ENCODE peak calls at places on chromosome 11, in eight cellular contexts. S is A549, Y is suprapubic skin, Q is gastrocnemius medialis, W is ovary, X is breast epithelium, M is testis, P is right lobe of liver. E is an unnamed sample.

GRCh38 chr11:18277560-18278271 is 11.7 kb downstream of the SAA1 start:
- DNase-seq in M (peak), S (no peak), W (no peak), Q (no peak), X (no peak), P (no peak), Y (no peak), E (no peak)

GRCh38 chr11:105244157-105244820 is 104.7 kb upstream of the CARD18 start:
- DNase-seq in X (no peak), Q (peak), W (no peak), M (peak), Y (no peak), S (peak), P (no peak), E (peak)

GRCh38 chr11:57290288-57290687 is 34.5 kb downstream of the TNKS1BP1 start:
- DNase-seq in Q (no peak), M (no peak), P (no peak), S (no peak), X (no peak), Y (no peak), W (no peak), E (no peak)

GRCh38 chr11:27468209-27468608 is 4.4 kb downstream of the LGR4 start:
- DNase-seq in P (no peak), S (no peak), M (no peak), Y (no peak), W (no peak), X (no peak), Q (no peak), E (no peak)

GRCh38 chr11:62879554-62879953 is 1.1 kb upstream of the SLC3A2 start:
- DNase-seq in S (no peak), Q (peak), X (peak), P (no peak), W (peak), M (peak), Y (no peak), E (no peak)

GRCh38 chr11:75562836-75563484 is 907 bp downstream of the SERPINH1 start:
- DNase-seq in S (no peak), W (no peak), Q (no peak), P (peak), M (peak), X (peak), Y (no peak), E (no peak)

GRCh38 chr11:27830206-27830605 is 130.0 kb upstream of the BDNF start:
- DNase-seq in S (no peak), X (no peak), Y (no peak), Q (no peak), M (no peak), W (no peak), P (no peak), E (no peak)

GRCh38 chr11:43543313-43543712 is 137.2 kb upstream of the HSD17B12 start:
- DNase-seq in M (no peak), S (no peak), Y (no peak), X (no peak), Q (no peak), W (no peak), P (no peak), E (no peak)

GRCh38 chr11:59779487-59779886 is 24.3 kb downstream of the STX3 start:
- DNase-seq in X (no peak), P (no peak), M (no peak), Q (no peak), Y (no peak), W (no peak), S (no peak), E (no peak)

GRCh38 chr11:88131764-88132470 is 43.3 kb downstream of the RAB38 start:
- DNase-seq in S (no peak), Q (no peak), Y (no peak), W (no peak), M (no peak), X (no peak), P (no peak), E (no peak)

GRCh38 chr11:106858200-106858599 is 160.1 kb downstream of the GUCY1A2 start:
- DNase-seq in X (no peak), S (no peak), M (no peak), Y (no peak), P (no peak), W (no peak), Q (no peak), E (no peak)

GRCh38 chr11:86687083-86687799 is 14.8 kb upstream of the ME3 start:
- DNase-seq in S (no peak), W (no peak), X (no peak), Y (no peak), Q (no peak), P (no peak), M (no peak), E (no peak)

GRCh38 chr11:15976433-15977045 is 379.8 kb downstream of the SOX6 start:
- DNase-seq in S (no peak), W (no peak), Q (no peak), X (no peak), Y (no peak), M (no peak), P (no peak), E (no peak)

GRCh38 chr11:64796757-64797541 is 6.1 kb downstream of the MAP4K2 start:
- DNase-seq in Y (no peak), Q (no peak), S (no peak), P (no peak), W (peak), M (no peak), X (no peak), E (no peak)

GRCh38 chr11:62547691-62548281 is 1.2 kb upstream of the AHNAK start:
- DNase-seq in Y (no peak), W (no peak), Q (peak), M (no peak), S (peak), P (peak), X (peak), E (peak)

GRCh38 chr11:78061921-78062311 is 1.7 kb upstream of the THRSP start:
- DNase-seq in Y (no peak), P (no peak), S (no peak), M (peak), W (no peak), Q (peak), X (peak), E (no peak)

GRCh38 chr11:5336331-5336730 is 7.0 kb downstream of the OR51B5 start:
- DNase-seq in W (no peak), M (no peak), P (no peak), Y (no peak), S (no peak), X (no peak), Q (no peak), E (no peak)

GRCh38 chr11:94849836-94850235 is 81.7 kb downstream of the AMOTL1 start:
- DNase-seq in X (no peak), S (no peak), Y (no peak), Q (no peak), M (peak), W (peak), P (no peak), E (no peak)

GRCh38 chr11:6576471-6577373 is 26.7 kb downstream of the RRP8 start:
- DNase-seq in Q (no peak), W (no peak), P (no peak), S (no peak), Y (no peak), M (no peak), X (no peak), E (no peak)

GRCh38 chr11:67119577-67120391 is 721 bp downstream of the KDM2A start:
- DNase-seq in P (peak), S (peak), Q (no peak), W (peak), X (no peak), M (peak), Y (peak), E (no peak)

GRCh38 chr11:134439181-134439580 is 27.1 kb upstream of the B3GAT1 start:
- DNase-seq in Q (no peak), X (no peak), Y (no peak), W (no peak), M (no peak), P (no peak), S (no peak), E (no peak)

GRCh38 chr11:133388260-133388659 is 144.0 kb downstream of the OPCML start:
- DNase-seq in S (no peak), P (no peak), M (no peak), Q (no peak), Y (no peak), X (no peak), W (no peak), E (no peak)

GRCh38 chr11:109956124-109956793 is 136.9 kb upstream of the ZC3H12C start:
- DNase-seq in W (no peak), Y (no peak), X (no peak), M (no peak), Q (no peak), S (no peak), P (no peak), E (no peak)

DNA sequence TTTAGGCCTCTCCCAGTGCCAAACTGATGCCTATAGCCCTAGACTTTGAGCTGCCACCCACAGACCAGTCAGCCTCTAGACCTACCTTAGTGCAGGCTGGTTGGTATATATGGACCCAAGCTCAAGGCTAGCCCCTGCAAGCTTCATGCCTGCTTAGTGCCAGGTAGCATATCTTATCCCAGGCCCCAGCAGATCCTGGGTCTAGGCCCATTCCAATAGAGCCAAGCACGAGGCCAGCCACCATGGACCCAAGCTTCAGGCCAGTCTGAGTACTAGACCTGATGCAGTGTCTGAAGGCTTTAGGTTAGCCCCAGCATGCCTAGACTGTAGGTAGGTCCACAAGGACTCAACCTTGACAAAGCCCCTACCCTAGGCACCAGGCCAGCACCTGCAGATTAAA is 1081.7 kb downstream of the JRKL start:
- DNase-seq in W (no peak), M (no peak), P (no peak), S (no peak), X (no peak), Q (no peak), Y (no peak), E (no peak)
- TF ChIP-seq POLR2A in W (no peak), M (no peak), P (no peak), S (no peak), X (no peak), Q (no peak), Y (no peak), E (no peak)

GRCh38 chr11:1356007-1356435 is 33.7 kb upstream of the BRSK2 start:
- DNase-seq in Q (no peak), S (no peak), W (no peak), M (peak), X (no peak), Y (no peak), P (no peak), E (no peak)

GRCh38 chr11:1356478-1356960 is 33.2 kb upstream of the BRSK2 start:
- DNase-seq in W (no peak), Y (no peak), M (no peak), X (no peak), S (no peak), P (no peak), Q (no peak), E (no peak)

GRCh38 chr11:1353383-1354124 is 36.2 kb upstream of the BRSK2 start:
- DNase-seq in S (no peak), X (no peak), W (no peak), Q (no peak), P (no peak), M (no peak), Y (no peak), E (no peak)

GRCh38 chr11:1352696-1353382 is 36.9 kb upstream of the BRSK2 start:
- DNase-seq in P (no peak), X (no peak), Q (peak), S (no peak), Y (no peak), M (no peak), W (peak), E (no peak)

GRCh38 chr11:1354125-1354938 is 35.4 kb upstream of the BRSK2 start:
- DNase-seq in W (no peak), Y (no peak), S (no peak), X (no peak), P (no peak), M (no peak), Q (no peak), E (no peak)
- TF ChIP-seq POLR2A in W (no peak), Y (no peak), S (no peak), X (no peak), P (no peak), M (no peak), Q (no peak), E (no peak)

GRCh38 chr11:10511046-10511711 is 29.8 kb downstream of the RNF141 start:
- DNase-seq in Q (no peak), M (no peak), P (no peak), S (no peak), W (no peak), Y (no peak), X (no peak), E (no peak)
- TF ChIP-seq POLR2A in Q (no peak), M (no peak), P (no peak), S (no peak), W (no peak), Y (no peak), X (no peak), E (no peak)

GRCh38 chr11:127649958-127650357 is 649.4 kb upstream of the KIRREL3 start:
- DNase-seq in M (no peak), S (no peak), X (no peak), W (no peak), Q (no peak), Y (no peak), P (no peak), E (no peak)

GRCh38 chr11:127656266-127656879 is 655.8 kb upstream of the KIRREL3 start:
- DNase-seq in W (no peak), P (no peak), Q (no peak), Y (no peak), M (no peak), X (no peak), S (no peak), E (no peak)

GRCh38 chr11:127651888-127652221 is 651.3 kb upstream of the KIRREL3 start:
- DNase-seq in Q (no peak), X (no peak), P (no peak), S (no peak), W (no peak), M (no peak), Y (no peak), E (no peak)

GRCh38 chr11:127651175-127651887 is 650.8 kb upstream of the KIRREL3 start:
- DNase-seq in M (no peak), Y (no peak), Q (no peak), W (no peak), X (no peak), P (no peak), S (no peak), E (peak)

GRCh38 chr11:127653071-127653470 is 652.5 kb upstream of the KIRREL3 start:
- DNase-seq in M (no peak), Q (no peak), Y (no peak), P (no peak), W (no peak), X (no peak), S (no peak), E (no peak)
- TF ChIP-seq POLR2A in M (no peak), Q (no peak), Y (no peak), P (no peak), W (no peak), X (no peak), S (no peak), E (no peak)

GRCh38 chr11:846496-847098 is 3.9 kb downstream of the TSPAN4 start:
- DNase-seq in Q (no peak), X (no peak), W (no peak), S (no peak), M (no peak), P (no peak), Y (no peak), E (peak)

GRCh38 chr11:845872-846271 is 3.2 kb downstream of the TSPAN4 start:
- DNase-seq in S (no peak), M (no peak), X (no peak), P (no peak), Q (no peak), W (no peak), Y (no peak), E (no peak)

GRCh38 chr11:843086-843704 is 543 bp downstream of the TSPAN4 start:
- DNase-seq in M (no peak), S (no peak), X (no peak), Q (no peak), Y (no peak), P (no peak), W (peak), E (no peak)

GRCh38 chr11:843818-844692 is 1.4 kb downstream of the TSPAN4 start:
- DNase-seq in Q (peak), P (peak), M (peak), W (peak), S (peak), X (peak), Y (peak), E (peak)

GRCh38 chr11:844693-845644 is 2.3 kb downstream of the TSPAN4 start:
- DNase-seq in Q (peak), Y (peak), X (peak), W (peak), P (peak), M (peak), S (peak), E (peak)
- TF ChIP-seq POLR2A in Q (no peak), Y (no peak), X (no peak), W (peak), P (no peak), M (no peak), S (no peak), E (no peak)

GRCh38 chr11:2267871-2268825 is 2.2 kb downstream of the ASCL2 start:
- DNase-seq in Q (no peak), S (no peak), P (no peak), M (peak), W (peak), Y (no peak), X (peak), E (no peak)
- TF ChIP-seq POLR2A in Q (no peak), S (no peak), P (no peak), M (no peak), W (no peak), Y (no peak), X (no peak), E (no peak)

GRCh38 chr11:102451041-102451692 is 1.4 kb downstream of the TMEM123 start:
- DNase-seq in Y (no peak), S (no peak), W (no peak), Q (no peak), X (no peak), P (no peak), M (no peak), E (no peak)

GRCh38 chr11:102453286-102453797 is 777 bp upstream of the TMEM123 start:
- DNase-seq in Y (no peak), W (peak), S (no peak), P (no peak), Q (no peak), M (peak), X (peak), E (no peak)

GRCh38 chr11:102449651-102450570 is 2.7 kb downstream of the TMEM123 start:
- DNase-seq in X (no peak), Q (no peak), W (no peak), P (no peak), Y (no peak), S (no peak), M (peak), E (no peak)

GRCh38 chr11:102452461-102453285 is at the start of gene TMEM123:
- DNase-seq in M (peak), S (peak), Q (peak), X (peak), W (peak), Y (peak), P (peak), E (peak)

DNA sequence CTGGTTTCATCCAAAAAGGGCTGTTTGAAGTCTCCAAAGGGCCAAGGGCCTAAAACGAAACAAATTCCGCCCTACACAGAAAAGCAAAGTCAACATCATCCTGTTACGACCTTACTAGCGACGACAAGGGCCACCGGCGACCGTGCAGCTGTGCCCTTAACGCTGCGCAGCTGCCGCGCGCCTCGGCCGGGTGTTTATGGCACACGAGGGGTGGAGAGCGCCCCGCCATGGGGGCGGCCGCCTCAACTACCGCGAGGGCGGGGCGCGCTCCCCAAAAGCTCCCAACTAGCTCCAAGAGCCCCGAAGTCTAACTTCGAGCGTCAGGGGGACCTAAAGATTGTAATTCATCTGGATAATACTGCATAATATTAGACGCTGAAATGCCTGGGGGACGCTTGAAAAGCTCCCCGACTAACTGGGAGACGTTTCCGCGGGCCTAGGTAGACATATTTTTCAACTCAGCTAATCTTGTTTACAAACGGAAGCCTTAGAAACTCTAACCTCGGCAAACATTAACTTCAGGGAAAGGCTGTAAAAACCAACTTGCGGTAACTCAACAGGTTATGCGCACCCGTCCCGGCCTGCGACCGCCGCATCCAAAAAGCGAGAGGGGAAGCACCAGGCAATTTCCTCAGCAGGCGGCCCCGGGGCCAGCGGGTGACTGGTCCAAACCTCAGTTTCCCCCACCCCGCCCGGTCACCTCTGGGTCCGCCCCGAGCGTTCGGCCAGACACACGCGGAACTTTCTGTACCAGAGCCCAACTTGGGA is 688 bp downstream of the TMEM123 start:
- DNase-seq in Q (peak), X (peak), P (peak), W (peak), S (peak), Y (peak), M (peak), E (peak)
- TF ChIP-seq POLR2A in Q (peak), X (no peak), P (peak), W (no peak), S (no peak), Y (no peak), M (no peak), E (peak)

GRCh38 chr11:66061268-66061667 is 8.8 kb upstream of the PACS1 start:
- DNase-seq in P (no peak), M (no peak), Q (no peak), Y (peak), S (no peak), W (no peak), X (no peak), E (no peak)
- TF ChIP-seq POLR2A in P (no peak), M (no peak), Q (no peak), Y (no peak), S (no peak), W (no peak), X (no peak), E (no peak)

GRCh38 chr11:9384535-9385287 is at the start of gene IPO7:
- DNase-seq in P (peak), S (peak), Y (peak), X (peak), W (peak), M (peak), Q (peak), E (peak)
- TF ChIP-seq POLR2A in P (peak), S (peak), Y (peak), X (peak), W (peak), M (no peak), Q (peak), E (peak)

E was measured in H54.